ENCODE peak calls at places on chromosomes 12 and 14, in five cellular contexts. P is fibroblast of lung, C is neural progenitor cell, M is GM13977, H is dorsolateral prefrontal cortex. S is an unnamed sample.

GRCh38 chr14:99537399-99537798 is 56.2 kb downstream of the CCNK start:
- DNase-seq in P (peak), M (no peak), C (peak), H (no peak), S (peak)

GRCh38 chr14:104081493-104081835 is 4.0 kb upstream of the ASPG start:
- DNase-seq in H (no peak), M (no peak), P (no peak), C (no peak), S (no peak)

GRCh38 chr12:100574262-100575074 is 984 bp downstream of the GAS2L3 start:
- DNase-seq in H (no peak), C (peak), M (no peak), P (peak), S (no peak)

GRCh38 chr14:36657409-36658090 is 4.1 kb upstream of the PAX9 start:
- DNase-seq in P (no peak), C (peak), H (no peak), M (peak), S (no peak)

GRCh38 chr14:105364100-105364708 is 34.1 kb upstream of the TEX22 start:
- DNase-seq in C (no peak), H (no peak), P (peak), M (peak), S (peak)

GRCh38 chr12:53976172-53976822 is 1.5 kb upstream of the HOTAIR start:
- DNase-seq in C (no peak), M (no peak), P (no peak), H (no peak), S (no peak)

GRCh38 chr12:28099862-28100261 is 90.4 kb upstream of the CCDC91 start:
- DNase-seq in H (no peak), M (no peak), C (no peak), P (no peak), S (no peak)

GRCh38 chr14:69997849-69998248 is 118.6 kb downstream of the SMOC1 start:
- DNase-seq in H (no peak), M (no peak), P (peak), C (no peak), S (no peak)

GRCh38 chr12:83414981-83415380 is 728.3 kb downstream of the TMTC2 start:
- DNase-seq in P (no peak), C (no peak), M (no peak), H (no peak), S (no peak)

GRCh38 chr14:92610849-92611271 is 97.3 kb downstream of the RIN3 start:
- DNase-seq in P (no peak), M (no peak), C (no peak), H (no peak), S (no peak)

GRCh38 chr14:67396381-67396965 is 15.5 kb downstream of the PLEK2 start:
- DNase-seq in C (no peak), H (no peak), P (no peak), M (no peak), S (peak)

GRCh38 chr14:99682809-99683618 is 1.1 kb upstream of the CYP46A1 start:
- DNase-seq in M (peak), H (peak), P (peak), C (peak), S (peak)

GRCh38 chr14:30620178-30620577 is 1.9 kb upstream of the SCFD1 start:
- DNase-seq in H (no peak), M (peak), P (peak), C (no peak), S (peak)

GRCh38 chr12:88854260-88854659 is 274.0 kb upstream of the KITLG start:
- DNase-seq in H (no peak), C (no peak), M (no peak), P (peak), S (peak)

GRCh38 chr14:61700104-61700886 is 5.0 kb downstream of the HIF1A start:
- DNase-seq in C (no peak), M (no peak), H (no peak), P (no peak), S (no peak)

GRCh38 chr14:97602438-97603117 is 805.4 kb downstream of the VRK1 start:
- DNase-seq in C (no peak), P (no peak), M (no peak), H (no peak), S (no peak)

GRCh38 chr14:68088463-68088862 is 268.9 kb downstream of the RAD51B start:
- DNase-seq in C (peak), M (no peak), H (no peak), P (peak), S (no peak)

GRCh38 chr14:78688503-78688902 is 518.3 kb downstream of the NRXN3 start:
- DNase-seq in H (no peak), C (no peak), M (no peak), P (no peak), S (no peak)

GRCh38 chr12:28409892-28410291 is 219.6 kb downstream of the CCDC91 start:
- DNase-seq in H (no peak), C (no peak), M (no peak), P (peak), S (no peak)

GRCh38 chr14:55291480-55292081 is 20.4 kb downstream of the FBXO34 start:
- DNase-seq in M (no peak), H (no peak), P (no peak), C (no peak), S (no peak)

GRCh38 chr14:55301722-55302121 is 30.5 kb downstream of the FBXO34 start:
- DNase-seq in C (no peak), M (peak), H (no peak), P (peak), S (peak)

GRCh38 chr12:40569626-40570179 is 122.5 kb upstream of the CNTN1 start:
- DNase-seq in M (no peak), P (peak), C (no peak), H (no peak), S (no peak)

GRCh38 chr14:28751467-28752058 is 15.0 kb upstream of the FOXG1 start:
- DNase-seq in M (no peak), C (peak), P (peak), H (no peak), S (peak)

GRCh38 chr14:69354383-69355154 is 43.5 kb downstream of the ERH start:
- DNase-seq in H (no peak), M (peak), C (no peak), P (no peak), S (no peak)

GRCh38 chr14:72599579-72600470 is 294.1 kb downstream of the DPF3 start:
- DNase-seq in P (no peak), H (no peak), M (no peak), C (peak), S (no peak)

GRCh38 chr12:124720019-124720686 is 143.5 kb downstream of the SCARB1 start:
- DNase-seq in P (peak), H (no peak), C (no peak), M (no peak), S (peak)

GRCh38 chr14:64656986-64657385 is 47.2 kb upstream of the PLEKHG3 start:
- DNase-seq in P (peak), C (no peak), M (no peak), H (no peak), S (no peak)

GRCh38 chr14:79705126-79705894 is 506.0 kb downstream of the DIO2 start:
- DNase-seq in C (no peak), M (no peak), H (no peak), P (no peak), S (no peak)

GRCh38 chr12:93571360-93571853 is 1.1 kb upstream of the SOCS2 start:
- DNase-seq in P (peak), H (no peak), M (peak), C (peak), S (peak)
- TF ChIP-seq CTCF in P (peak), H (no peak), M (peak), C (peak), S (peak)

DNA sequence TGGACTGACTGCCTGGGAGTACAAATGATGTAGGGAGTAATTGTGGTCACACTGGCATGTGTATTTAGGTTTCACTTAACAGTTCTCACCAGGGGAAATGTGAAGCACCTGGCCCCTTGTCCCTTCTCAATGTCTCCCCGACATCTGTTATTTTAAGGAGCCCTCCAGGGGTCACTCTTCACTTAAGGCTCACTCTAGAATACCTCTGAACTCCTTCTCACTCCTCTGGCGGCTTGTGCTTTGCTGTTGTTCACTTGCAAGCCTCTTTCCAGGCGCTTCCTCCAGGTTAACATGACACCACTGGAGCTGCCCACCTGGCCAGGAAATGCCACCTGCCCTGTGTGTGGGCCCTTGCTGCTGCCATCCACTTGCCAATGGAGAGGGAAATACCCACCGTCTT is 56.5 kb upstream of the GZMB start:
- DNase-seq in P (no peak), M (no peak), C (peak), H (no peak), S (no peak)
- TF ChIP-seq CTCF in P (no peak), M (peak), C (peak), H (no peak), S (no peak)

DNA sequence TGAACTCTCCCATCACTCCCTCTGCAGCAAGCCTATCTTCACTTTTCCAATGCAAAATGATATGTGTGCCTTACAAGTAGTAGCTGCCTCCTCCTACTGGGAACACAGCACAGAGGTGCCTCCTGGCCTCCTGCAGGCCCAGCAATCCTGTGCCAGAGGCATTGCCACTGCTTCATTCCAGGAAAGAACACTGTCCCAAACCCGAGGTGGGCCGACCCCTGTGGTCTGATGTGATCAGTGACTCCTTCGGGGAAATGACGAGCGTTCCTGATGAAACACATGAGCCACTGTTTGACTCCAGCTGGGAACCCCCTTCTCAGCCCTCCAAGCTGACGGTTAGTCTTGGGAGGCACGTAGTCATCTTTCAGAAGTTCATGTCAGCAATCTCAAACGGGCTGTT is 19.5 kb downstream of the PSMC1 start:
- DNase-seq in C (no peak), H (no peak), P (no peak), M (no peak), S (no peak)
- TF ChIP-seq CTCF in C (no peak), H (no peak), P (no peak), M (no peak), S (no peak)

GRCh38 chr14:95533391-95533821 is 1.4 kb upstream of the GLRX5 start:
- DNase-seq in P (peak), C (peak), H (no peak), M (no peak), S (peak)
- TF ChIP-seq CTCF in P (no peak), C (no peak), H (no peak), M (no peak), S (no peak)

DNA sequence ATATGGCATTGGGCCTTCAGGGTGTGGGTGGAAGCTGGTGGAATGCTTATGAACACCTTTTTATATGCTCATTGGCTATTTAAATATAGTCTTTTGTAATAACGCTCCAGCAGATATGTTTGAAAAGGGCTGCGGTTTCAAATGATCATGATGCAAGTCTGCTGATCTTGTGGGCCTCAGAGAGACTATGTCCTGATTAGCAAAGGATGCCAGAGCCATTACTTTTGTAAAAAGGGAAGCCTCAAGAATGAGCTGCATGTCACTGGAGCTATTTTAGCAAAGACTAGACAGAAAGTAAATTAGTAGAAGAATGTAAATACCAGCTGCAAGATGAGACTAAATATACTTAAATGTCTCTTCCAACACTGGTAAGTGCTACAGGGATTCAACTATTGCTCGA is 200.4 kb downstream of the GXYLT1 start:
- DNase-seq in H (no peak), M (no peak), C (no peak), P (no peak), S (peak)
- TF ChIP-seq CTCF in H (no peak), M (no peak), C (no peak), P (no peak), S (no peak)

GRCh38 chr14:90643982-90644510 is 172.2 kb downstream of the TTC7B start:
- DNase-seq in C (no peak), M (no peak), P (no peak), H (no peak), S (no peak)

GRCh38 chr14:90644882-90645281 is 171.3 kb downstream of the TTC7B start:
- DNase-seq in M (no peak), H (no peak), P (peak), C (no peak), S (no peak)

GRCh38 chr14:90642239-90642717 is 174.0 kb downstream of the TTC7B start:
- DNase-seq in M (no peak), H (no peak), C (peak), P (no peak), S (no peak)

GRCh38 chr14:90639641-90640040 is 176.6 kb downstream of the TTC7B start:
- DNase-seq in P (no peak), H (no peak), M (no peak), C (no peak), S (no peak)

GRCh38 chr14:90641111-90642010 is 174.9 kb downstream of the TTC7B start:
- DNase-seq in M (no peak), C (peak), P (no peak), H (no peak), S (no peak)
- TF ChIP-seq CTCF in M (no peak), C (no peak), P (no peak), H (no peak), S (no peak)

DNA sequence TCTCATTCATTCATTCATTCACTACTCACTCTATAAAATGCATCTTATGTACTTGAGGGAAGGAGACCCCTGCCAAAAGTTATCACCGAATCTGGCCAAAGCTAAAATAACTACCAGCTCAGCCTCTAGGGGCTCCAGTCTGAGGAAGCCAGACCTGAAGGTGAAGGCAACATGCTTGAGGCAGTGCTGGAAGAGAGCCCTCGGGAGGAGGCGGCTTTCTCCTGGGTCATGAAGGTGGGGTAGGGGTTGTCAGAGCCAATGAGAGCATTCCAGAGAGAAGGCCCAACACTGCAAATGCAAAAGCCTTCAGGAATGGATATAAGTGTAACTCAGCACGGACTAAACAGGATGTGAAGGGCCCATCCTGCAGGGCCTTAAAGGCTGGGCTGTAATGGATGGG is 62.4 kb downstream of the GSC start:
- DNase-seq in M (no peak), P (no peak), C (peak), H (no peak), S (no peak)
- TF ChIP-seq CTCF in M (no peak), P (no peak), C (peak), H (no peak), S (no peak)

GRCh38 chr14:74550071-74550470 is 56.5 kb downstream of the ISCA2 start:
- DNase-seq in M (no peak), C (no peak), P (no peak), H (no peak), S (no peak)

GRCh38 chr14:74548881-74549280 is 55.3 kb downstream of the ISCA2 start:
- DNase-seq in M (no peak), C (no peak), P (peak), H (no peak), S (no peak)

GRCh38 chr14:74551431-74551830 is 57.9 kb downstream of the ISCA2 start:
- DNase-seq in H (no peak), M (no peak), C (peak), P (no peak), S (no peak)

GRCh38 chr14:74551001-74551400 is 57.4 kb downstream of the ISCA2 start:
- DNase-seq in M (no peak), P (no peak), H (no peak), C (no peak), S (no peak)

GRCh38 chr14:74549588-74549987 is 56.0 kb downstream of the ISCA2 start:
- DNase-seq in C (no peak), P (peak), H (no peak), M (no peak), S (no peak)
- TF ChIP-seq CTCF in C (peak), P (peak), H (no peak), M (peak), S (peak)

GRCh38 chr12:49567611-49568441 is at the start of gene MCRS1:
- DNase-seq in H (peak), P (peak), M (peak), C (peak), S (peak)
- TF ChIP-seq CTCF in H (peak), P (no peak), M (no peak), C (no peak), S (no peak)